ENCODE peak calls at places on chromosome 7, in nine cellular contexts. T, U, P, D, Z, O, V, W and C are unnamed samples.
A peak's percentile ranks its signal among the peaks of the same experiment; 100 is the strongest.

GRCh38 chr7:16708980-16709379 is 44.6 kb upstream of the TSPAN13 start:
- DNase-seq in T (peak; percentile 96), O (no peak), W (peak; percentile 96), Z (peak; percentile 59), D (peak; percentile 73), U (peak; percentile 81), P (peak; percentile 98), V (peak; percentile 91), C (peak; percentile 87)

GRCh38 chr7:23942032-23942431 is 232.0 kb downstream of the STK31 start:
- DNase-seq in U (no peak), W (no peak), O (no peak), T (no peak), V (no peak), D (no peak), Z (no peak), P (no peak), C (no peak)

GRCh38 chr7:101245147-101245668 is 327 bp upstream of the FIS1 start:
- DNase-seq in W (no peak), Z (no peak), U (no peak), O (no peak), D (no peak), V (no peak), P (no peak), T (no peak), C (no peak)

GRCh38 chr7:51354897-51355296 is 38.3 kb upstream of the COBL start:
- DNase-seq in U (no peak), D (no peak), V (no peak), T (no peak), Z (peak; percentile 16), O (no peak), W (no peak), P (no peak), C (no peak)

GRCh38 chr7:92953657-92954056 is 117.3 kb upstream of the CDK6 start:
- DNase-seq in O (no peak), Z (no peak), P (no peak), D (no peak), U (peak; percentile 12), W (peak; percentile 13), T (no peak), V (no peak), C (no peak)

GRCh38 chr7:47236480-47237208 is 345.3 kb downstream of the TNS3 start:
- DNase-seq in P (no peak), V (no peak), Z (no peak), D (no peak), U (no peak), O (no peak), T (no peak), W (no peak), C (peak; percentile 31)

GRCh38 chr7:48636391-48637015 is 287.8 kb upstream of the CDC14C start:
- DNase-seq in Z (no peak), T (no peak), V (no peak), D (no peak), O (no peak), W (no peak), U (no peak), P (no peak), C (no peak)

GRCh38 chr7:2710256-2710655 is 22.3 kb downstream of the AMZ1 start:
- DNase-seq in D (no peak), T (no peak), P (no peak), U (no peak), O (no peak), W (no peak), Z (no peak), V (no peak), C (no peak)

GRCh38 chr7:151429232-151429554 is 10.7 kb downstream of the CRYGN start:
- DNase-seq in U (no peak), D (no peak), T (no peak), W (no peak), O (no peak), Z (no peak), V (no peak), P (no peak), C (no peak)

GRCh38 chr7:99562114-99562784 is 3.8 kb downstream of the ZNF655 start:
- DNase-seq in D (no peak), O (no peak), U (no peak), V (no peak), W (no peak), P (no peak), Z (no peak), T (no peak), C (no peak)

GRCh38 chr7:38798552-38799267 is 110.3 kb downstream of the VPS41 start:
- DNase-seq in T (no peak), O (no peak), V (no peak), D (no peak), Z (no peak), W (no peak), P (no peak), U (no peak), C (no peak)

GRCh38 chr7:113710310-113711106 is 208.3 kb downstream of the PPP1R3A start:
- DNase-seq in P (peak; percentile 83), U (peak; percentile 84), T (peak; percentile 21), O (peak; percentile 34), W (peak; percentile 95), D (peak; percentile 76), V (peak; percentile 75), Z (peak; percentile 85), C (peak; percentile 81)

GRCh38 chr7:155803418-155804376 is 8.6 kb downstream of the SHH start:
- DNase-seq in P (no peak), U (peak; percentile 45), T (no peak), V (no peak), W (no peak), Z (peak; percentile 75), O (no peak), D (no peak), C (no peak)

GRCh38 chr7:83782628-83783027 is 133.7 kb upstream of the SEMA3E start:
- DNase-seq in O (no peak), W (no peak), P (no peak), Z (no peak), D (no peak), T (no peak), U (no peak), V (peak; percentile 5), C (no peak)

GRCh38 chr7:22728416-22729029 is 1.5 kb downstream of the IL6 start:
- DNase-seq in U (peak; percentile 65), V (peak; percentile 68), D (no peak), O (no peak), W (peak; percentile 68), T (no peak), Z (peak; percentile 59), P (peak; percentile 71), C (peak; percentile 66)

GRCh38 chr7:91264083-91264923 is at the start of gene FZD1:
- DNase-seq in O (peak; percentile 96), W (peak; percentile 99), P (peak; percentile 99), D (peak; percentile 96), T (peak; percentile 87), V (peak; percentile 99), U (peak; percentile 100), Z (peak; percentile 99), C (peak; percentile 99)

GRCh38 chr7:123624527-123625183 is 23.0 kb downstream of the ASB15 start:
- DNase-seq in P (peak; percentile 25), O (no peak), U (peak; percentile 42), W (peak; percentile 30), T (no peak), D (no peak), Z (peak; percentile 72), V (no peak), C (no peak)

GRCh38 chr7:12401538-12402364 is 1.9 kb downstream of the VWDE start:
- DNase-seq in T (no peak), W (no peak), P (no peak), Z (no peak), V (no peak), O (no peak), U (no peak), D (no peak), C (no peak)

GRCh38 chr7:149731207-149731955 is 42.0 kb downstream of the ZNF467 start:
- DNase-seq in U (no peak), Z (no peak), O (no peak), P (no peak), D (no peak), T (no peak), V (no peak), W (no peak), C (no peak)

GRCh38 chr7:30916767-30917166 is 5.1 kb downstream of the AQP1 start:
- DNase-seq in T (no peak), V (no peak), W (no peak), Z (no peak), O (no peak), U (no peak), D (no peak), P (no peak), C (no peak)
- H3K4me3 ChIP-seq in T (no peak overlapping the region), V (no peak overlapping the region), W (no peak overlapping the region), Z (no peak overlapping the region), O (no peak overlapping the region), U (no peak overlapping the region), D (no peak overlapping the region), P (no peak overlapping the region), C (no peak overlapping the region)

DNA sequence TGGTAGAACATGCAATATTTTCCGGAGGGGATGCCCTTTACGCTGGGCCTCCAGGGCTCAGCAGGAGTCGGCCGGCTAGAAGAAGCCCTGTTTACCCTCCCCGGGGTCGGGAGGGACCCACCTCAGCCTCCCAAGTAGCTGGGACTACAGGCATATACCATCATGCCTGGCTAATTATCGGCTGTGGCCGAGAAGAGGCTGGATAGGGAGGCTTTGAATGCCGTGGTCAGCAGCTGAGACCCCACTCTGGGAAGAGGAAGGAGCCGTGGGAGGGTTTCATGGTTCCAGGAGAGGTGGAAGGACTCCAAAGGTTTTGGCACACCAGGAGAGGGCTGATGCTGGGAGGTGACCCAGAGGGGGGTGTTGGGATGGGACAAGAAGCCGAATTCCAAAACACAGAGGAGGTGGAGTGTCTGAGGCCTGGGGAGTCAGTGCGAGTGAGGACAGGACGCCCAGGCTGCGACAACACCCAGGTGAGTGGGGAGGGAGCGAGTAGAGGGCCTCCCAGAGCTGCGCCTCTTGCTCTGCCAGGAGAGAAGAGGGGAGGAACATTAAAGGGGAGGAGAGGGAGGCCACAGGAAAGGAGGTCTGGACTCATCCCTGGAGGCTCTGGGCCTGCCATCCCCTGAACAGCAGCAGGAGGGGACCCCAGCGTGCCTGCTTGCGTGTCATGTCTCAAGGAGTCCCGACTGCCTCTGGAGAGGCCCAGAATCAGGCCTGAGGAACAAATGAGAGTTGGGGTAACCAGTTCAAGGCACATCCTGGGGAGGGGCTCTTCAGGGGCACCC is 19.6 kb downstream of the GRID2IP start:
- DNase-seq in P (no peak), D (no peak), U (no peak), V (no peak), O (no peak), W (no peak), Z (no peak), T (no peak), C (no peak)
- H3K4me3 ChIP-seq in P (no peak overlapping the region), D (no peak overlapping the region), U (peak overlapping the region; percentile 62), V (no peak overlapping the region), O (no peak overlapping the region), W (no peak overlapping the region), Z (no peak overlapping the region), T (no peak overlapping the region), C (no peak overlapping the region)

GRCh38 chr7:76259124-76260086 is 43.1 kb upstream of the HSPB1 start:
- DNase-seq in O (no peak), D (no peak), U (no peak), T (no peak), W (no peak), P (no peak), V (no peak), Z (no peak), C (no peak)
- H3K4me3 ChIP-seq in O (no peak overlapping the region), D (no peak overlapping the region), U (peak overlapping the region; percentile 43), T (no peak overlapping the region), W (no peak overlapping the region), P (no peak overlapping the region), V (no peak overlapping the region), Z (no peak overlapping the region), C (no peak overlapping the region)

DNA sequence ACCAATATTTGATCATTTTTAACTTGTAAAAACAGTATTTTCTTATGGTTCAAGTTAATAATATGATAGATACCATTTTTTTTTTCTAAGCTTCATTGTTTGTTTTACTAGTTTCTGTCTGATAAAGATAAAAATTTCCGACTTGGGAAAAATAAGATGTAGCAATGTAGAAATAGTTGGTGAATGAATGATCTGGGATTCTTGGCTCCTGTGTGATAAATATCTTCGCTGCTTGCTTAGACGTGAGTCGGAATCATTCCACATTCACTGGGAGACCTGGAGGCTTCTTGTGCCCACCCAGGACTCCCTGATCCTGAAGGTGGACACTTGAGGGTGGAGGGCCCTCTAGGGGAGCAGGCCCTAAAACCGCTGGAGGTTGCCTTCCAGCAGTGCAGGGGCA is 47.9 kb downstream of the EXOC4 start:
- DNase-seq in U (no peak), O (no peak), T (no peak), V (no peak), D (no peak), Z (no peak), W (peak; percentile 40), P (peak; percentile 49), C (peak; percentile 4)
- H3K4me3 ChIP-seq in U (no peak overlapping the region), O (no peak overlapping the region), T (no peak overlapping the region), V (no peak overlapping the region), D (no peak overlapping the region), Z (no peak overlapping the region), W (no peak overlapping the region), P (no peak overlapping the region), C (no peak overlapping the region)